ENCODE peak calls at places on chromosomes 6 and 20, in five cellular contexts. One of them, this sample, is unnamed. For H3K36me3 and H4K20me1, the result is how much of the 10 kb centered on the place peaks cover.

GRCh38 chr6:152426276-152426675 is 210.9 kb downstream of the SYNE1 start:
- DNase-seq in K562: no peak
- DNase-seq in HepG2: no peak
- DNase-seq in GM23338: no peak
- DNase-seq in IMR-90: no peak
- DNase-seq in this sample: peak

GRCh38 chr20:51569815-51570741 is 27.6 kb upstream of the NFATC2 start:
- DNase-seq in K562: no peak
- DNase-seq in GM23338: no peak
- DNase-seq in IMR-90: no peak
- DNase-seq in HepG2: peak
- DNase-seq in this sample: no peak

GRCh38 chr6:89369009-89369408 is 16.5 kb upstream of the UBE2J1 start:
- DNase-seq in HepG2: peak
- DNase-seq in GM23338: peak
- DNase-seq in K562: no peak
- DNase-seq in IMR-90: peak
- DNase-seq in this sample: peak

GRCh38 chr20:58694241-58695083 is 1.9 kb downstream of the NPEPL1 start:
- DNase-seq in GM23338: no peak
- DNase-seq in HepG2: no peak
- DNase-seq in IMR-90: no peak
- DNase-seq in K562: no peak
- DNase-seq in this sample: no peak

GRCh38 chr6:44831002-44831610 is 443.6 kb downstream of the CDC5L start:
- DNase-seq in HepG2: no peak
- DNase-seq in K562: no peak
- DNase-seq in GM23338: peak
- DNase-seq in IMR-90: no peak
- DNase-seq in this sample: no peak

GRCh38 chr6:147022041-147022440 is 182.2 kb upstream of the STXBP5 start:
- DNase-seq in HepG2: no peak
- DNase-seq in K562: no peak
- DNase-seq in IMR-90: peak
- DNase-seq in GM23338: no peak
- DNase-seq in this sample: peak

GRCh38 chr20:11117808-11118528 is 444.2 kb upstream of the JAG1 start:
- DNase-seq in HepG2: no peak
- DNase-seq in GM23338: no peak
- DNase-seq in K562: no peak
- DNase-seq in IMR-90: peak
- DNase-seq in this sample: peak

GRCh38 chr6:36668601-36669390 is 9.7 kb upstream of the CDKN1A start:
- DNase-seq in IMR-90: no peak
- DNase-seq in HepG2: no peak
- DNase-seq in GM23338: no peak
- DNase-seq in K562: no peak
- DNase-seq in this sample: no peak

GRCh38 chr6:84979541-84979940 is 215.1 kb upstream of the TBX18 start:
- DNase-seq in HepG2: no peak
- DNase-seq in K562: no peak
- DNase-seq in GM23338: no peak
- DNase-seq in IMR-90: no peak
- DNase-seq in this sample: no peak

GRCh38 chr20:45052698-45053440 is 48.1 kb downstream of the KCNS1 start:
- DNase-seq in HepG2: no peak
- DNase-seq in IMR-90: peak
- DNase-seq in GM23338: no peak
- DNase-seq in K562: no peak
- DNase-seq in this sample: peak

GRCh38 chr6:52243282-52243893 is 912 bp downstream of the IL17F start:
- DNase-seq in HepG2: no peak
- DNase-seq in GM23338: no peak
- DNase-seq in IMR-90: peak
- DNase-seq in K562: no peak
- DNase-seq in this sample: no peak

GRCh38 chr6:8939615-8940014 is 504.3 kb upstream of the SLC35B3 start:
- DNase-seq in IMR-90: no peak
- DNase-seq in K562: no peak
- DNase-seq in HepG2: peak
- DNase-seq in GM23338: no peak
- DNase-seq in this sample: no peak

GRCh38 chr6:161414180-161414579 is 140.3 kb upstream of the AGPAT4 start:
- DNase-seq in K562: no peak
- DNase-seq in IMR-90: no peak
- DNase-seq in HepG2: no peak
- DNase-seq in GM23338: no peak
- DNase-seq in this sample: no peak

DNA sequence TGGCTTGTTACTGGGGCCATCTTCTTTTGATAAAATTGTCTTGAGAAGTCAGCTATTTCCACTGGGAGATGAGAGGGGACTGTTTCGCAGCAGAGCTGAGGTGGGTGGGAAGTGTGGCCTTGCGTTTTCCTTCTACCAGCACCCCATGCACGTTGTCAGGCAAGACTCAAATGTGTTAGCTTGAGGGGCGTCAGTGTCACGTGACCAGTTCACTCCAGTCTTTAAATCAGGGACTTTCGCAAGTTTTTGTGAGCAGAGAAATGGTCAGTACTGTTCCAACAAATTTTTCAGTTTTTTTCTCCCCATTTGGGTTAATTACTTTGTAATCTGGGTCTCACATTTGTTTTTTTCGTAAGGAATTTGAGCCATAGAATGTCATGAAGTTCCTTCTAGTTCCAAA is 20.7 kb upstream of the ADRM1 start:
- DNase-seq in HepG2: no peak
- DNase-seq in GM23338: no peak
- DNase-seq in IMR-90: no peak
- DNase-seq in K562: no peak
- DNase-seq in this sample: no peak
- H3K36me3 ChIP-seq in HepG2: half or more
- H3K36me3 ChIP-seq in GM23338: under half
- H3K36me3 ChIP-seq in IMR-90: half or more
- H3K36me3 ChIP-seq in K562: under half
- H3K36me3 ChIP-seq in this sample: under half

GRCh38 chr6:140069576-140069975 is 695.1 kb upstream of the CITED2 start:
- DNase-seq in GM23338: no peak
- DNase-seq in HepG2: no peak
- DNase-seq in IMR-90: no peak
- DNase-seq in K562: no peak
- DNase-seq in this sample: no peak
- H4K20me1 ChIP-seq in GM23338: under half
- H4K20me1 ChIP-seq in HepG2: under half
- H4K20me1 ChIP-seq in IMR-90: under half
- H4K20me1 ChIP-seq in K562: under half
- H4K20me1 ChIP-seq in this sample: under half

DNA sequence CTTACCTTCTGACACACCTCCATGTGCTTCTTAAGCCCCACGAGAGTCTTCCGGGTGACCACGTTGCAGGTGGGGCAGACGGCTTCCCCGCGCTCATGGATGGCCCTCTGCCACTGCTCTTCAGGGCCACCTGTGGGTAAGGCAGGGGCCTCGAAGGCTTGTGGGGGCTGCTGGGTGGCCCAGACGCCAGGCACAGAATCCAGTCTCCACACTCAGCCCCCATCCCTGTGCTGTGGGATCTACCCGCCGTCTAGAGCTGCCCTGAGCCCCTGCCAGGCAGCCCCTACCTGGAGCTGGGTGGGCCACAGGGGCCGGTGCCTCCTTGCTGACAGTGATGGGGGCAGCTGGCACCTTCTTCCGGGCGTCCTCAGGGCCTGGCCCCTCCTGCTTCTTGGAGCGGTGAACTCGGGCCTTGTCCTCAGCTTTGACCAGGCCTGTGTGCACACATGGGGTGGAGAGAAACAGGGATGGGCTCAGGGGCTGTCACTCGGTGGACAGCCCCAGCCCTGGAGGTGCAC is 5.9 kb downstream of the ZNF512B start:
- DNase-seq in HepG2: no peak
- DNase-seq in IMR-90: no peak
- DNase-seq in K562: no peak
- DNase-seq in GM23338: no peak
- DNase-seq in this sample: no peak
- H3K36me3 ChIP-seq in HepG2: half or more
- H3K36me3 ChIP-seq in IMR-90: half or more
- H3K36me3 ChIP-seq in K562: half or more
- H3K36me3 ChIP-seq in GM23338: under half
- H3K36me3 ChIP-seq in this sample: under half

GRCh38 chr6:56688521-56688920 is 45.8 kb upstream of the DST start:
- DNase-seq in IMR-90: no peak
- DNase-seq in HepG2: no peak
- DNase-seq in K562: no peak
- DNase-seq in GM23338: no peak
- DNase-seq in this sample: peak
- H4K20me1 ChIP-seq in IMR-90: under half
- H4K20me1 ChIP-seq in HepG2: under half
- H4K20me1 ChIP-seq in K562: under half
- H4K20me1 ChIP-seq in GM23338: under half
- H4K20me1 ChIP-seq in this sample: under half

DNA sequence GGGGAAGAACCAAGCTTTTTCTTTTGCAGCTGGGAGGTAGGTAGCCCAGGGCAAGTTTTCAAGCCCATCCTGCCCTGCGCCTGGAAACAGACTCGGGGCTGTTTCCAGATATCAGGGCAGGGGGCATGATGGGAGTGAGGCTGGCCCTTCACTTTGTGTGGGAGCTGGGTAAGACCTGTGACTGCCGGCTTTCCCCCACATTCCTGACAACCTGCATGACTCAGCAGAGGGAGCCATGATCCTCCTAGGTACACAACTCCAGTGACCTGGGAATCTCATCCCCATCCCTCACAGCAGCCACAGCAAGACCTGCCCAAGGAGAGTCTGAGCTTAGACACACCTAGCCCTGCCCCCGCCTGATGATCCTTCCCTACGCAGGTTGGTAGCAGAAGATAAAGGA is 280.8 kb downstream of the SOX4 start:
- DNase-seq in K562: no peak
- DNase-seq in IMR-90: no peak
- DNase-seq in GM23338: no peak
- DNase-seq in HepG2: no peak
- DNase-seq in this sample: peak
- H3K36me3 ChIP-seq in K562: under half
- H3K36me3 ChIP-seq in IMR-90: under half
- H3K36me3 ChIP-seq in GM23338: under half
- H3K36me3 ChIP-seq in HepG2: under half
- H3K36me3 ChIP-seq in this sample: under half

GRCh38 chr20:49273696-49274277 is 4.1 kb downstream of the ZNFX1 start:
- DNase-seq in GM23338: no peak
- DNase-seq in IMR-90: no peak
- DNase-seq in K562: no peak
- DNase-seq in HepG2: no peak
- DNase-seq in this sample: no peak
- H4K20me1 ChIP-seq in GM23338: under half
- H4K20me1 ChIP-seq in IMR-90: half or more
- H4K20me1 ChIP-seq in K562: under half
- H4K20me1 ChIP-seq in HepG2: under half
- H4K20me1 ChIP-seq in this sample: under half

GRCh38 chr20:47289989-47290388 is 66.5 kb downstream of the ZMYND8 start:
- DNase-seq in GM23338: no peak
- DNase-seq in IMR-90: peak
- DNase-seq in K562: no peak
- DNase-seq in HepG2: no peak
- DNase-seq in this sample: no peak
- H3K36me3 ChIP-seq in GM23338: half or more
- H3K36me3 ChIP-seq in IMR-90: under half
- H3K36me3 ChIP-seq in K562: half or more
- H3K36me3 ChIP-seq in HepG2: half or more
- H3K36me3 ChIP-seq in this sample: under half

GRCh38 chr20:34004790-34005457 is 11.2 kb downstream of the RALY start:
- DNase-seq in HepG2: peak
- DNase-seq in GM23338: no peak
- DNase-seq in K562: no peak
- DNase-seq in IMR-90: no peak
- DNase-seq in this sample: no peak

GRCh38 chr20:34004227-34004626 is 10.5 kb downstream of the RALY start:
- DNase-seq in IMR-90: no peak
- DNase-seq in K562: peak
- DNase-seq in GM23338: no peak
- DNase-seq in HepG2: no peak
- DNase-seq in this sample: no peak

GRCh38 chr20:33999025-33999629 is 5.4 kb downstream of the RALY start:
- DNase-seq in HepG2: no peak
- DNase-seq in GM23338: no peak
- DNase-seq in K562: no peak
- DNase-seq in IMR-90: peak
- DNase-seq in this sample: no peak

DNA sequence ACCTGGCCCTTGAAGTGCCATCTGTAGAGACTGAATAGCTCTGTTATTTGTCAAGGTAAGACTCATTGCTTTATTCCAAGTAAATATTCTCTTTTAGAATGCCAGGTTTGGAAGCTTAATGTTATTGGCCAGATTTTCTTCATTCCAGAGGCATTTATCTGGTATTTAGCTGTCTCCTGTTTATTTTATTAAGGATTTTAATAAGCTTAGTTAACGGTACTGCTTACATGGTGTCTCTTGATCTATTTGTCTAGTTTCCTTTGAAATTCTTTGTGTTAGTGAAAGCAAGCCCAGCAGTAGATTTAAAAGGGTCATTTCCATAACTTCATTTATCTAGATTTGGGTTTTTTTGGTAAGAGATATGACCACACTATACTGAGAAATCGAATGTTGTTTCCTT is 7.7 kb downstream of the RALY start:
- DNase-seq in K562: no peak
- DNase-seq in IMR-90: peak
- DNase-seq in HepG2: no peak
- DNase-seq in GM23338: no peak
- DNase-seq in this sample: no peak
- H4K20me1 ChIP-seq in K562: under half
- H4K20me1 ChIP-seq in IMR-90: half or more
- H4K20me1 ChIP-seq in HepG2: under half
- H4K20me1 ChIP-seq in GM23338: half or more
- H4K20me1 ChIP-seq in this sample: under half

DNA sequence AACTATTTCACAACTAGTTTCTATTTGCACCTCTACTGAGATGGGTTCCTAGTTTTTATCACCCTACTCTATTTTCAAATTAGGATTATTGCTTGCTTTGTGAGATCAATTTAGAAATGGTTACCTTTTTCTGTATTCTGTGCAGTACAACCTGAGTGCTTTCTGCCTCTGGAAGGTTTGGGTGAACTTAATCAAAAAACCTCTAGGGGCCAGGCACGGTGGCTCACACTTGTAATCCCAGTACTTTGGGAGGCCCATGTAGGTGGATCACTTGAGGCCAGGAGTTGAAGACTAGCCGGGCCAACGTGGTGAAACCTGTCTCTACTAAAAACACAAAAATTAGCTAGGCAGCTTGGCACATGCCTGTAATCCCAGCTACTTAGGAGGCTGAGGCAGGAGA is 63.3 kb downstream of the SCAF8 start:
- DNase-seq in IMR-90: no peak
- DNase-seq in HepG2: no peak
- DNase-seq in GM23338: peak
- DNase-seq in K562: no peak
- DNase-seq in this sample: no peak
- H3K36me3 ChIP-seq in IMR-90: under half
- H3K36me3 ChIP-seq in HepG2: under half
- H3K36me3 ChIP-seq in GM23338: under half
- H3K36me3 ChIP-seq in K562: half or more
- H3K36me3 ChIP-seq in this sample: under half